ENCODE peak calls at places on chromosomes 2 and 18, in nine cellular contexts. One of them, this sample, is unnamed. For H3K9me3, the result is how much of the 10 kb centered on the place peaks cover.

GRCh38 chr2:231926180-231926741 is at the start of gene NPPC:
- DNase-seq in MM.1S: peak
- DNase-seq in uterus: peak
- DNase-seq in CD8-positive, alpha-beta memory T cell: no peak
- DNase-seq in transverse colon: no peak
- DNase-seq in heart left ventricle: peak
- DNase-seq in tibial artery: peak
- DNase-seq in left lung: peak
- DNase-seq in K562: peak
- DNase-seq in this sample: peak

GRCh38 chr2:119283873-119284331 is 60.3 kb downstream of the STEAP3 start:
- DNase-seq in tibial artery: peak
- DNase-seq in heart left ventricle: peak
- DNase-seq in CD8-positive, alpha-beta memory T cell: no peak
- DNase-seq in transverse colon: peak
- DNase-seq in K562: no peak
- DNase-seq in uterus: no peak
- DNase-seq in left lung: no peak
- DNase-seq in MM.1S: no peak
- DNase-seq in this sample: no peak

GRCh38 chr18:63138469-63139340 is 180.9 kb downstream of the BCL2 start:
- DNase-seq in K562: no peak
- DNase-seq in tibial artery: no peak
- DNase-seq in transverse colon: peak
- DNase-seq in heart left ventricle: no peak
- DNase-seq in CD8-positive, alpha-beta memory T cell: no peak
- DNase-seq in left lung: no peak
- DNase-seq in uterus: no peak
- DNase-seq in MM.1S: peak
- DNase-seq in this sample: no peak

GRCh38 chr2:235223011-235223410 is 270.8 kb upstream of the AGAP1 start:
- DNase-seq in heart left ventricle: no peak
- DNase-seq in CD8-positive, alpha-beta memory T cell: no peak
- DNase-seq in transverse colon: no peak
- DNase-seq in MM.1S: no peak
- DNase-seq in left lung: no peak
- DNase-seq in uterus: no peak
- DNase-seq in K562: no peak
- DNase-seq in tibial artery: no peak
- DNase-seq in this sample: no peak

GRCh38 chr18:1222880-1223279 is 318.2 kb downstream of the ADCYAP1 start:
- DNase-seq in transverse colon: no peak
- DNase-seq in MM.1S: no peak
- DNase-seq in uterus: no peak
- DNase-seq in heart left ventricle: no peak
- DNase-seq in K562: no peak
- DNase-seq in CD8-positive, alpha-beta memory T cell: no peak
- DNase-seq in tibial artery: no peak
- DNase-seq in left lung: no peak
- DNase-seq in this sample: no peak

GRCh38 chr18:60446821-60447220 is 74.2 kb upstream of the MC4R start:
- DNase-seq in MM.1S: no peak
- DNase-seq in uterus: no peak
- DNase-seq in tibial artery: no peak
- DNase-seq in heart left ventricle: peak
- DNase-seq in K562: no peak
- DNase-seq in left lung: peak
- DNase-seq in transverse colon: no peak
- DNase-seq in CD8-positive, alpha-beta memory T cell: no peak
- DNase-seq in this sample: no peak

GRCh38 chr2:60873381-60873780 is 8.0 kb upstream of the REL start:
- DNase-seq in tibial artery: no peak
- DNase-seq in heart left ventricle: no peak
- DNase-seq in transverse colon: no peak
- DNase-seq in uterus: no peak
- DNase-seq in MM.1S: peak
- DNase-seq in K562: no peak
- DNase-seq in CD8-positive, alpha-beta memory T cell: no peak
- DNase-seq in left lung: no peak
- DNase-seq in this sample: no peak

GRCh38 chr2:206435738-206436137 is 7.6 kb upstream of the ADAM23 start:
- DNase-seq in heart left ventricle: no peak
- DNase-seq in tibial artery: no peak
- DNase-seq in uterus: no peak
- DNase-seq in left lung: no peak
- DNase-seq in K562: no peak
- DNase-seq in MM.1S: no peak
- DNase-seq in CD8-positive, alpha-beta memory T cell: no peak
- DNase-seq in transverse colon: no peak
- DNase-seq in this sample: no peak

GRCh38 chr18:37381554-37381953 is 184.0 kb downstream of the CELF4 start:
- DNase-seq in heart left ventricle: no peak
- DNase-seq in CD8-positive, alpha-beta memory T cell: no peak
- DNase-seq in transverse colon: no peak
- DNase-seq in uterus: no peak
- DNase-seq in tibial artery: no peak
- DNase-seq in K562: no peak
- DNase-seq in left lung: peak
- DNase-seq in MM.1S: no peak
- DNase-seq in this sample: no peak

GRCh38 chr2:109497911-109498870 is 115.6 kb downstream of the SEPTIN10 start:
- DNase-seq in left lung: no peak
- DNase-seq in uterus: no peak
- DNase-seq in CD8-positive, alpha-beta memory T cell: no peak
- DNase-seq in MM.1S: no peak
- DNase-seq in tibial artery: no peak
- DNase-seq in heart left ventricle: peak
- DNase-seq in K562: no peak
- DNase-seq in transverse colon: no peak
- DNase-seq in this sample: no peak

GRCh38 chr2:9081750-9082149 is 78.3 kb upstream of the MBOAT2 start:
- DNase-seq in MM.1S: no peak
- DNase-seq in uterus: no peak
- DNase-seq in left lung: no peak
- DNase-seq in heart left ventricle: no peak
- DNase-seq in CD8-positive, alpha-beta memory T cell: no peak
- DNase-seq in K562: no peak
- DNase-seq in transverse colon: no peak
- DNase-seq in tibial artery: no peak
- DNase-seq in this sample: no peak

GRCh38 chr2:21270083-21270491 is 146.3 kb downstream of the TDRD15 start:
- DNase-seq in MM.1S: no peak
- DNase-seq in tibial artery: no peak
- DNase-seq in left lung: no peak
- DNase-seq in heart left ventricle: no peak
- DNase-seq in uterus: no peak
- DNase-seq in K562: no peak
- DNase-seq in CD8-positive, alpha-beta memory T cell: no peak
- DNase-seq in transverse colon: no peak
- DNase-seq in this sample: no peak

GRCh38 chr2:23386422-23387220 is 1.6 kb downstream of the KLHL29 start:
- DNase-seq in heart left ventricle: no peak
- DNase-seq in CD8-positive, alpha-beta memory T cell: no peak
- DNase-seq in uterus: peak
- DNase-seq in MM.1S: no peak
- DNase-seq in transverse colon: peak
- DNase-seq in left lung: peak
- DNase-seq in tibial artery: peak
- DNase-seq in K562: no peak
- DNase-seq in this sample: peak

GRCh38 chr2:193584001-193584400 is 1389.3 kb upstream of the TMEFF2 start:
- DNase-seq in left lung: no peak
- DNase-seq in MM.1S: no peak
- DNase-seq in K562: no peak
- DNase-seq in uterus: no peak
- DNase-seq in heart left ventricle: no peak
- DNase-seq in CD8-positive, alpha-beta memory T cell: no peak
- DNase-seq in tibial artery: no peak
- DNase-seq in transverse colon: no peak
- DNase-seq in this sample: peak

GRCh38 chr2:196075196-196075595 is 6.6 kb upstream of the DNAH7 start:
- DNase-seq in K562: no peak
- DNase-seq in tibial artery: no peak
- DNase-seq in MM.1S: no peak
- DNase-seq in heart left ventricle: no peak
- DNase-seq in left lung: no peak
- DNase-seq in transverse colon: no peak
- DNase-seq in CD8-positive, alpha-beta memory T cell: no peak
- DNase-seq in uterus: no peak
- DNase-seq in this sample: no peak

GRCh38 chr18:22914633-22915032 is 18.5 kb upstream of the RBBP8 start:
- DNase-seq in left lung: no peak
- DNase-seq in CD8-positive, alpha-beta memory T cell: no peak
- DNase-seq in transverse colon: no peak
- DNase-seq in K562: no peak
- DNase-seq in heart left ventricle: no peak
- DNase-seq in MM.1S: no peak
- DNase-seq in uterus: no peak
- DNase-seq in tibial artery: no peak
- DNase-seq in this sample: no peak

GRCh38 chr2:41496908-41497307 is 550.9 kb upstream of the PKDCC start:
- DNase-seq in left lung: no peak
- DNase-seq in tibial artery: no peak
- DNase-seq in uterus: no peak
- DNase-seq in CD8-positive, alpha-beta memory T cell: no peak
- DNase-seq in heart left ventricle: no peak
- DNase-seq in K562: peak
- DNase-seq in transverse colon: no peak
- DNase-seq in MM.1S: peak
- DNase-seq in this sample: peak
- H3K9me3 ChIP-seq in left lung: half or more
- H3K9me3 ChIP-seq in tibial artery: under half
- H3K9me3 ChIP-seq in uterus: under half
- H3K9me3 ChIP-seq in CD8-positive, alpha-beta memory T cell: under half
- H3K9me3 ChIP-seq in heart left ventricle: under half
- H3K9me3 ChIP-seq in K562: under half
- H3K9me3 ChIP-seq in transverse colon: half or more
- H3K9me3 ChIP-seq in MM.1S: under half
- H3K9me3 ChIP-seq in this sample: under half

DNA sequence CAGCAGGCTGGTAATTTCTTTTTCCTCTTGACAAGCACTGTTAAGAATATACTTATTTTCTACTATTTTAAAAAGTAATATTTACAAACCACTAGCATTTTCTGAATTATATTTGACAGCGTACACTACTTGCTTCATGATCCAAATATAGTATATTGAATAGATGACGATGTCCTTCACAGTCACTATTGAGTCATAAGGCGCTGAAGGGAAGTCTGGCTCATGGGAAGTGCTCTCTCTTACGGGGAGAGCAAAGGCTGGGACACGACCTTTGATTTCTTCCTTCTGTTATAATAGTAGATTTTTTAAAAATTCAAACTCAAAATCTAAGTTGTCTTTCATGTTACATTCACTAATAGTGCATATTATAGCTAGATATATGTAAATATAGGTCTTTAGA is 357.1 kb downstream of the SOCS6 start:
- DNase-seq in uterus: no peak
- DNase-seq in K562: no peak
- DNase-seq in MM.1S: no peak
- DNase-seq in tibial artery: no peak
- DNase-seq in heart left ventricle: no peak
- DNase-seq in left lung: no peak
- DNase-seq in CD8-positive, alpha-beta memory T cell: no peak
- DNase-seq in transverse colon: no peak
- DNase-seq in this sample: no peak
- H3K9me3 ChIP-seq in uterus: under half
- H3K9me3 ChIP-seq in K562: under half
- H3K9me3 ChIP-seq in MM.1S: under half
- H3K9me3 ChIP-seq in tibial artery: under half
- H3K9me3 ChIP-seq in heart left ventricle: under half
- H3K9me3 ChIP-seq in left lung: under half
- H3K9me3 ChIP-seq in CD8-positive, alpha-beta memory T cell: under half
- H3K9me3 ChIP-seq in transverse colon: under half
- H3K9me3 ChIP-seq in this sample: under half

GRCh38 chr2:238554468-238555184 is 127.9 kb downstream of the ASB1 start:
- DNase-seq in heart left ventricle: no peak
- DNase-seq in CD8-positive, alpha-beta memory T cell: no peak
- DNase-seq in transverse colon: no peak
- DNase-seq in uterus: no peak
- DNase-seq in left lung: no peak
- DNase-seq in K562: no peak
- DNase-seq in tibial artery: no peak
- DNase-seq in MM.1S: no peak
- DNase-seq in this sample: no peak

GRCh38 chr2:238553159-238553558 is 126.4 kb downstream of the ASB1 start:
- DNase-seq in heart left ventricle: no peak
- DNase-seq in CD8-positive, alpha-beta memory T cell: no peak
- DNase-seq in transverse colon: no peak
- DNase-seq in MM.1S: no peak
- DNase-seq in tibial artery: no peak
- DNase-seq in K562: no peak
- DNase-seq in uterus: no peak
- DNase-seq in left lung: no peak
- DNase-seq in this sample: no peak

GRCh38 chr2:238549866-238550265 is 123.1 kb downstream of the ASB1 start:
- DNase-seq in left lung: no peak
- DNase-seq in heart left ventricle: no peak
- DNase-seq in tibial artery: no peak
- DNase-seq in uterus: no peak
- DNase-seq in K562: no peak
- DNase-seq in transverse colon: no peak
- DNase-seq in CD8-positive, alpha-beta memory T cell: no peak
- DNase-seq in MM.1S: no peak
- DNase-seq in this sample: no peak

GRCh38 chr2:238551091-238551490 is 124.4 kb downstream of the ASB1 start:
- DNase-seq in CD8-positive, alpha-beta memory T cell: no peak
- DNase-seq in left lung: no peak
- DNase-seq in transverse colon: no peak
- DNase-seq in uterus: no peak
- DNase-seq in K562: no peak
- DNase-seq in MM.1S: no peak
- DNase-seq in heart left ventricle: no peak
- DNase-seq in tibial artery: no peak
- DNase-seq in this sample: no peak

GRCh38 chr2:238552226-238552625 is 125.5 kb downstream of the ASB1 start:
- DNase-seq in CD8-positive, alpha-beta memory T cell: no peak
- DNase-seq in uterus: no peak
- DNase-seq in heart left ventricle: no peak
- DNase-seq in transverse colon: no peak
- DNase-seq in K562: no peak
- DNase-seq in left lung: no peak
- DNase-seq in MM.1S: no peak
- DNase-seq in tibial artery: no peak
- DNase-seq in this sample: no peak
- H3K9me3 ChIP-seq in CD8-positive, alpha-beta memory T cell: under half
- H3K9me3 ChIP-seq in uterus: under half
- H3K9me3 ChIP-seq in heart left ventricle: under half
- H3K9me3 ChIP-seq in transverse colon: under half
- H3K9me3 ChIP-seq in K562: under half
- H3K9me3 ChIP-seq in left lung: under half
- H3K9me3 ChIP-seq in MM.1S: under half
- H3K9me3 ChIP-seq in tibial artery: under half
- H3K9me3 ChIP-seq in this sample: under half

DNA sequence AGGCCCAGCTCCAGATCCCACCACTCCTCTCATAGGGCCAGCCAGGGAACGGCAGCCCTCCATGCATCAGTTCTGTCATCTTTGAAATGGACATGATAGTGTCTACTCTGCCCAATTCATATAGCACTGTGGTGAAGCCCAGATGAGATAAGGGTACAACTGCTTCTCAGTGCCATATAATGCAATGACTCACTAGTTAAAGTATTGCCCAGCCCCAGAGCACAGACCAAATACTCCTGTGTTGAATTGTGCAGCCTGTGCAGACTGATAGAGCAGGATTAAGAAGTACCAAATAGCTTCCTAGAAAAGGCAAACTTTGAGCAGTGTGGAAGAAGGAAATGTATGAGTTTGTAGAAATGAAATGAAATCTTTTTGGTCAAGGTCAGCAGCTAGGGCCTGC is 103.0 kb upstream of the COPS8 start:
- DNase-seq in MM.1S: no peak
- DNase-seq in K562: no peak
- DNase-seq in heart left ventricle: no peak
- DNase-seq in uterus: no peak
- DNase-seq in tibial artery: no peak
- DNase-seq in left lung: no peak
- DNase-seq in CD8-positive, alpha-beta memory T cell: no peak
- DNase-seq in transverse colon: no peak
- DNase-seq in this sample: no peak
- H3K9me3 ChIP-seq in MM.1S: under half
- H3K9me3 ChIP-seq in K562: under half
- H3K9me3 ChIP-seq in heart left ventricle: under half
- H3K9me3 ChIP-seq in uterus: under half
- H3K9me3 ChIP-seq in tibial artery: under half
- H3K9me3 ChIP-seq in left lung: under half
- H3K9me3 ChIP-seq in CD8-positive, alpha-beta memory T cell: under half
- H3K9me3 ChIP-seq in transverse colon: under half
- H3K9me3 ChIP-seq in this sample: under half

This sample was measured in BE2C.